ENCODE peak calls at places on chromosomes 5 and 9, in eight cellular contexts. L is naive thymus-derived CD8-positive, alpha-beta T cell; A is NCI-H1092; E is hypothalamus; T is iPS-NIHi11; F is glutamatergic neuron; N is HTR-8/SVneo; D is GM03348. W is an unnamed sample.

GRCh38 chr9:136149853-136150252 is 31.2 kb upstream of the TMEM250 start:
- DNase-seq in L (no peak), A (no peak), E (no peak), T (no peak), F (no peak), N (no peak), D (no peak), W (no peak)

GRCh38 chr5:139251281-139251687 is 42.3 kb upstream of the MATR3 start:
- DNase-seq in L (no peak), A (no peak), E (no peak), T (no peak), F (no peak), N (no peak), D (no peak), W (no peak)

GRCh38 chr5:124849774-124850173 is 103.3 kb upstream of the ZNF608 start:
- DNase-seq in L (no peak), A (peak; percentile 34), E (no peak), T (no peak), F (no peak), N (no peak), D (no peak), W (peak; percentile 74)

GRCh38 chr5:156824800-156825199 is 25.3 kb upstream of the PPP1R2B start:
- DNase-seq in L (no peak), A (peak; percentile 11), E (no peak), T (peak; percentile 63), F (no peak), N (no peak), D (peak; percentile 73), W (peak; percentile 21)

GRCh38 chr5:35963381-35963843 is 25.0 kb upstream of the CAPSL start:
- DNase-seq in L (no peak), A (no peak), E (no peak), T (peak; percentile 32), F (no peak), N (no peak), D (no peak), W (no peak)

GRCh38 chr9:2749485-2749884 is 32.2 kb downstream of the KCNV2 start:
- DNase-seq in L (no peak), A (no peak), E (no peak), T (no peak), F (no peak), N (no peak), D (no peak), W (no peak)

GRCh38 chr5:108629779-108630178 is 117.9 kb upstream of the FER start:
- DNase-seq in L (no peak), A (no peak), E (no peak), T (peak; percentile 25), F (no peak), N (no peak), D (no peak), W (no peak)

GRCh38 chr5:74056789-74057164 is 430.8 kb downstream of the ARHGEF28 start:
- DNase-seq in L (no peak), A (no peak), E (no peak), T (no peak), F (no peak), N (peak; percentile 15), D (peak; percentile 30), W (no peak)

GRCh38 chr5:42819745-42820144 is 8.1 kb upstream of the SELENOP start:
- DNase-seq in L (no peak), A (no peak), E (no peak), T (no peak), F (no peak), N (no peak), D (no peak), W (no peak)

GRCh38 chr9:86469476-86470087 is 115.4 kb upstream of the TUT7 start:
- DNase-seq in L (no peak), A (no peak), E (no peak), T (no peak), F (no peak), N (no peak), D (no peak), W (no peak)

GRCh38 chr9:98707158-98708102 is 1.3 kb downstream of the GABBR2 start:
- DNase-seq in L (no peak), A (peak; percentile 76), E (no peak), T (peak; percentile 80), F (peak; percentile 93), N (peak; percentile 56), D (peak; percentile 91), W (peak; percentile 55)

GRCh38 chr9:111736714-111737113 is 58.0 kb downstream of the SHOC1 start:
- DNase-seq in L (no peak), A (no peak), E (no peak), T (no peak), F (no peak), N (no peak), D (no peak), W (no peak)

GRCh38 chr5:142087920-142088679 is 20.5 kb upstream of the NDFIP1 start:
- DNase-seq in L (no peak), A (no peak), E (no peak), T (no peak), F (no peak), N (no peak), D (no peak), W (no peak)

GRCh38 chr5:56457887-56458451 is 224.8 kb upstream of the ANKRD55 start:
- DNase-seq in L (no peak), A (no peak), E (no peak), T (no peak), F (no peak), N (no peak), D (peak; percentile 41), W (no peak)

GRCh38 chr9:133125706-133126696 is 5.0 kb upstream of the RALGDS start:
- DNase-seq in L (no peak), A (no peak), E (no peak), T (no peak), F (no peak), N (no peak), D (peak; percentile 74), W (no peak)

GRCh38 chr5:149207821-149208220 is 63.8 kb upstream of the AFAP1L1 start:
- DNase-seq in L (no peak), A (no peak), E (no peak), T (no peak), F (no peak), N (no peak), D (no peak), W (no peak)

GRCh38 chr9:122125158-122125890 is 32.2 kb upstream of the TTLL11 start:
- DNase-seq in L (peak; percentile 77), A (peak; percentile 68), E (peak; percentile 20), T (peak; percentile 86), F (peak; percentile 89), N (peak; percentile 83), D (peak; percentile 94), W (peak; percentile 67)

GRCh38 chr5:74500037-74500917 is 140.3 kb downstream of the ENC1 start:
- DNase-seq in L (no peak), A (no peak), E (no peak), T (no peak), F (no peak), N (no peak), D (no peak), W (peak; percentile 50)

GRCh38 chr9:136049451-136050265 is 45.4 kb downstream of the NACC2 start:
- DNase-seq in L (no peak), A (no peak), E (no peak), T (no peak), F (no peak), N (no peak), D (no peak), W (no peak)

GRCh38 chr5:150624334-150625163 is 15.9 kb upstream of the SYNPO start:
- DNase-seq in L (peak; percentile 26), A (no peak), E (no peak), T (peak; percentile 95), F (peak; percentile 61), N (peak; percentile 53), D (peak; percentile 90), W (no peak)

GRCh38 chr9:113221800-113222481 is 597 bp downstream of the SLC31A1 start:
- DNase-seq in L (no peak), A (no peak), E (no peak), T (peak; percentile 14), F (no peak), N (no peak), D (peak; percentile 15), W (no peak)

GRCh38 chr5:141507387-141508091 is 18.7 kb downstream of the PCDHGC5 start:
- DNase-seq in L (no peak), A (no peak), E (no peak), T (no peak), F (no peak), N (no peak), D (peak; percentile 85), W (no peak)

GRCh38 chr5:56839062-56839461 is 23.7 kb downstream of the MAP3K1 start:
- DNase-seq in L (no peak), A (no peak), E (no peak), T (no peak), F (no peak), N (no peak), D (no peak), W (no peak)

GRCh38 chr5:155631116-155631515 is 617.6 kb downstream of the KIF4B start:
- DNase-seq in L (no peak), A (no peak), E (no peak), T (no peak), F (no peak), N (no peak), D (peak; percentile 13), W (no peak)

GRCh38 chr9:5582835-5583195 is 46.1 kb upstream of the RIC1 start:
- DNase-seq in L (no peak), A (no peak), E (no peak), T (no peak), F (no peak), N (no peak), D (peak; percentile 63), W (no peak)

GRCh38 chr9:90142580-90142979 is 500.0 kb downstream of the DIRAS2 start:
- DNase-seq in L (peak; percentile 38), A (peak; percentile 81), E (no peak), T (peak; percentile 17), F (peak; percentile 53), N (no peak), D (peak; percentile 33), W (peak; percentile 84)

GRCh38 chr9:135278586-135278985 is 191.1 kb downstream of the OLFM1 start:
- DNase-seq in L (no peak), A (no peak), E (no peak), T (no peak), F (no peak), N (no peak), D (no peak), W (no peak)

GRCh38 chr5:137114529-137114928 is 384.6 kb downstream of the SPOCK1 start:
- DNase-seq in L (no peak), A (no peak), E (no peak), T (no peak), F (no peak), N (peak; percentile 35), D (peak; percentile 47), W (no peak)

GRCh38 chr5:60583598-60583997 is 116.4 kb downstream of the DEPDC1B start:
- DNase-seq in L (no peak), A (no peak), E (no peak), T (no peak), F (no peak), N (no peak), D (no peak), W (no peak)

GRCh38 chr9:21995652-21996275 is 1.2 kb downstream of the CDKN2B-AS1 start:
- DNase-seq in L (no peak), A (peak; percentile 55), E (no peak), T (peak; percentile 39), F (peak; percentile 51), N (no peak), D (peak; percentile 68), W (no peak)

GRCh38 chr9:134557331-134557730 is 84.3 kb upstream of the COL5A1 start:
- DNase-seq in L (no peak), A (no peak), E (no peak), T (no peak), F (no peak), N (no peak), D (no peak), W (no peak)